ENCODE peak calls at places on chromosomes 6 and 20, in four cellular contexts. S, D, U and Q are unnamed samples.
A peak's percentile ranks its signal among the peaks of the same experiment; 100 is the strongest.

GRCh38 chr6:47308674-47309325 is 905 bp downstream of the TNFRSF21 start:
- DNase-seq in S (no peak), D (peak; percentile 52), U (peak; percentile 32), Q (no peak)

GRCh38 chr20:760751-761417 is 7.4 kb downstream of the SLC52A3 start:
- DNase-seq in S (no peak), D (no peak), U (no peak), Q (no peak)

GRCh38 chr6:111521497-111522275 is 38.7 kb upstream of the REV3L start:
- DNase-seq in S (no peak), D (no peak), U (no peak), Q (no peak)

GRCh38 chr6:12290490-12290820 is 294 bp downstream of the EDN1 start:
- DNase-seq in S (no peak), D (no peak), U (no peak), Q (no peak)

GRCh38 chr6:132287101-132287500 is 114.2 kb downstream of the MOXD1 start:
- DNase-seq in S (no peak), D (no peak), U (no peak), Q (no peak)

GRCh38 chr6:110944681-110945151 is 13.8 kb upstream of the GTF3C6 start:
- DNase-seq in S (no peak), D (peak; percentile 97), U (no peak), Q (peak; percentile 66)

GRCh38 chr20:23435675-23436539 is 3.6 kb upstream of the CSTL1 start:
- DNase-seq in S (no peak), D (no peak), U (peak; percentile 29), Q (no peak)

GRCh38 chr6:39917329-39917728 is 16.9 kb downstream of the MOCS1 start:
- DNase-seq in S (no peak), D (no peak), U (no peak), Q (no peak)

GRCh38 chr6:107611060-107611824 is 121.3 kb downstream of the SOBP start:
- DNase-seq in S (no peak), D (no peak), U (no peak), Q (no peak)

GRCh38 chr6:6556738-6557503 is 31.6 kb upstream of the LY86 start:
- DNase-seq in S (peak; percentile 8), D (no peak), U (peak; percentile 36), Q (peak; percentile 36)

GRCh38 chr6:44046516-44047178 is 80.6 kb downstream of the MRPL14 start:
- DNase-seq in S (no peak), D (no peak), U (no peak), Q (no peak)

GRCh38 chr6:73801652-73802268 is 105.8 kb downstream of the CD109 start:
- DNase-seq in S (no peak), D (no peak), U (no peak), Q (no peak)

GRCh38 chr6:17622144-17622543 is 22.0 kb downstream of the FAM8A1 start:
- DNase-seq in S (no peak), D (no peak), U (no peak), Q (no peak)

GRCh38 chr6:107152633-107153032 is 37.3 kb upstream of the BEND3 start:
- DNase-seq in S (no peak), D (no peak), U (no peak), Q (no peak)

GRCh38 chr6:99252421-99252820 is 97.1 kb downstream of the FAXC start:
- DNase-seq in S (no peak), D (no peak), U (no peak), Q (no peak)

GRCh38 chr6:159729598-159729997 is 2.3 kb downstream of the WTAP start:
- DNase-seq in S (no peak), D (peak; percentile 9), U (no peak), Q (no peak)

GRCh38 chr6:158793432-158793831 is 25.7 kb downstream of the EZR start:
- DNase-seq in S (no peak), D (no peak), U (no peak), Q (peak; percentile 57)

GRCh38 chr6:20409427-20409971 is 7.8 kb downstream of the E2F3 start:
- DNase-seq in S (no peak), D (no peak), U (no peak), Q (peak; percentile 49)

GRCh38 chr6:44430322-44430721 is 42.8 kb downstream of the CDC5L start:
- DNase-seq in S (no peak), D (no peak), U (no peak), Q (no peak)

GRCh38 chr6:50820590-50821234 is 2.0 kb downstream of the TFAP2B start:
- DNase-seq in S (no peak), D (no peak), U (no peak), Q (no peak)

GRCh38 chr6:30721198-30722024 is 1.3 kb downstream of the TUBB start:
- DNase-seq in S (peak; percentile 91), D (peak; percentile 66), U (peak; percentile 93), Q (peak; percentile 95)

GRCh38 chr6:140228491-140228890 is 854.0 kb upstream of the CITED2 start:
- DNase-seq in S (no peak), D (no peak), U (no peak), Q (no peak)

GRCh38 chr6:169335301-169335700 is 81.7 kb upstream of the THBS2 start:
- DNase-seq in S (no peak), D (no peak), U (no peak), Q (no peak)

GRCh38 chr6:17635568-17635967 is 35.5 kb downstream of the FAM8A1 start:
- DNase-seq in S (no peak), D (no peak), U (no peak), Q (no peak)

GRCh38 chr6:66478705-66479104 is 771.7 kb upstream of the EYS start:
- DNase-seq in S (no peak), D (peak; percentile 11), U (no peak), Q (no peak)

GRCh38 chr6:106799008-106799952 is 169.9 kb downstream of the QRSL1 start:
- DNase-seq in S (no peak), D (peak; percentile 81), U (no peak), Q (no peak)

GRCh38 chr20:45998337-45998736 is 10.4 kb upstream of the MMP9 start:
- DNase-seq in S (no peak), D (no peak), U (no peak), Q (no peak)

GRCh38 chr20:38159949-38160756 is 4.9 kb downstream of the TGM2 start:
- DNase-seq in S (no peak), D (no peak), U (no peak), Q (no peak)
- H3K27ac ChIP-seq in S (no peak overlapping the region), D (no peak overlapping the region), U (peak overlapping the region; percentile 93), Q (no peak overlapping the region)

GRCh38 chr6:10383312-10384063 is 31.4 kb downstream of the TFAP2A start:
- DNase-seq in S (no peak), D (peak; percentile 25), U (no peak), Q (no peak)
- H3K27ac ChIP-seq in S (no peak overlapping the region), D (peak overlapping the region; percentile 6), U (no peak overlapping the region), Q (no peak overlapping the region)

GRCh38 chr20:47541355-47541922 is 39.8 kb downstream of the NCOA3 start:
- DNase-seq in S (no peak), D (no peak), U (no peak), Q (no peak)

GRCh38 chr20:47543006-47543431 is 41.3 kb downstream of the NCOA3 start:
- DNase-seq in S (no peak), D (no peak), U (no peak), Q (no peak)

GRCh38 chr20:47544852-47545251 is 43.2 kb downstream of the NCOA3 start:
- DNase-seq in S (no peak), D (no peak), U (no peak), Q (no peak)

GRCh38 chr20:47544240-47544639 is 42.6 kb downstream of the NCOA3 start:
- DNase-seq in S (no peak), D (peak; percentile 15), U (no peak), Q (no peak)

GRCh38 chr20:47540443-47541354 is 39.0 kb downstream of the NCOA3 start:
- DNase-seq in S (no peak), D (no peak), U (no peak), Q (no peak)
- H3K27ac ChIP-seq in S (no peak overlapping the region), D (no peak overlapping the region), U (no peak overlapping the region), Q (no peak overlapping the region)

GRCh38 chr20:41037172-41037571 is 8.6 kb downstream of the TOP1 start:
- DNase-seq in S (no peak), D (no peak), U (no peak), Q (no peak)
- H3K27ac ChIP-seq in S (no peak overlapping the region), D (no peak overlapping the region), U (no peak overlapping the region), Q (no peak overlapping the region)

GRCh38 chr20:1902188-1902587 is 7.0 kb downstream of the SIRPA start:
- DNase-seq in S (no peak), D (no peak), U (no peak), Q (no peak)

GRCh38 chr20:1898496-1899168 is 3.4 kb downstream of the SIRPA start:
- DNase-seq in S (no peak), D (no peak), U (no peak), Q (no peak)

GRCh38 chr20:1901704-1902103 is 6.5 kb downstream of the SIRPA start:
- DNase-seq in S (no peak), D (no peak), U (no peak), Q (no peak)

GRCh38 chr20:1899169-1899525 is 3.9 kb downstream of the SIRPA start:
- DNase-seq in S (no peak), D (no peak), U (no peak), Q (no peak)

DNA sequence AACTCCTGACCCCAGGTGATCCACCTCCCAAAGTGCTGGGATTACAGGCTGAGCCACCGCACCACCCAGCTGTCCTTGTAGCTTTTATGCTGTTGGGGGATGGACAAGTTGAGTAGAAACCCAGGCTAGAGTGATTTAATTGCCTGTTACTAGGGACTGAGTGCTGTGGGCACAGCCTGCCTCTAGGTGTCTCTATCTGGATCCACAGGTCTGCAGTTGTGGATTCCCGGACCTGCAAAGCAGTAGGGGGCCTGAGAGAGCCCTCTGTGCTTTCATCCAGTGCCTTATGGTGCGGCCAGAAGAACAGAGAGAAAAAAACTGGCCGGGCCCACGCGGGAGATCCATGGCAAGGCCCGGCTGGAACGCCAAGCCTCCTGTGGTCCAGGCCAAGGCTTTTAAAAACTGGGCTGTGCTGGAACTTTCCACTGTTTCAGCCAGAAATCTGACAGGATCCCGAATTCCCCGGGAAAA is 5.1 kb downstream of the SIRPA start:
- DNase-seq in S (no peak), D (peak; percentile 62), U (peak; percentile 30), Q (peak; percentile 18)
- H3K27ac ChIP-seq in S (no peak overlapping the region), D (no peak overlapping the region), U (peak overlapping the region; percentile 58), Q (no peak overlapping the region)